ENCODE peak calls at places on chromosomes 12 and 14, in five cellular contexts. One of them, this sample, is unnamed.

GRCh38 chr12:105418232-105418631 is 87.7 kb downstream of the C12orf75 start:
- DNase-seq in T-helper 9 cell: no peak
- DNase-seq in stomach: no peak
- DNase-seq in GDM1: no peak
- DNase-seq in Peyer's patch: no peak
- DNase-seq in this sample: peak; percentile 87

GRCh38 chr12:27193854-27194544 is 50.1 kb upstream of the STK38L start:
- DNase-seq in T-helper 9 cell: no peak
- DNase-seq in stomach: no peak
- DNase-seq in GDM1: no peak
- DNase-seq in Peyer's patch: no peak
- DNase-seq in this sample: peak; percentile 64

GRCh38 chr12:116670859-116671258 is 67.0 kb downstream of the SPRING1 start:
- DNase-seq in T-helper 9 cell: no peak
- DNase-seq in stomach: no peak
- DNase-seq in GDM1: no peak
- DNase-seq in Peyer's patch: no peak
- DNase-seq in this sample: no peak

GRCh38 chr12:109310247-109311125 is 1.4 kb upstream of the FOXN4 start:
- DNase-seq in T-helper 9 cell: no peak
- DNase-seq in stomach: no peak
- DNase-seq in GDM1: no peak
- DNase-seq in Peyer's patch: no peak
- DNase-seq in this sample: no peak

GRCh38 chr14:61561657-61562276 is 133.5 kb upstream of the HIF1A start:
- DNase-seq in T-helper 9 cell: no peak
- DNase-seq in stomach: peak; percentile 84
- DNase-seq in GDM1: no peak
- DNase-seq in Peyer's patch: peak; percentile 79
- DNase-seq in this sample: peak; percentile 97

GRCh38 chr14:88895116-88895515 is 70.7 kb downstream of the TTC8 start:
- DNase-seq in T-helper 9 cell: no peak
- DNase-seq in stomach: no peak
- DNase-seq in GDM1: no peak
- DNase-seq in Peyer's patch: no peak
- DNase-seq in this sample: peak; percentile 9

GRCh38 chr12:127785535-127785934 is 481.4 kb upstream of the TMEM132C start:
- DNase-seq in T-helper 9 cell: no peak
- DNase-seq in stomach: no peak
- DNase-seq in GDM1: no peak
- DNase-seq in Peyer's patch: no peak
- DNase-seq in this sample: peak; percentile 69

GRCh38 chr12:122878780-122879612 is 16.9 kb downstream of the VPS37B start:
- DNase-seq in T-helper 9 cell: no peak
- DNase-seq in stomach: peak; percentile 24
- DNase-seq in GDM1: no peak
- DNase-seq in Peyer's patch: peak; percentile 47
- DNase-seq in this sample: no peak

GRCh38 chr12:5096241-5096880 is 52.7 kb downstream of the KCNA5 start:
- DNase-seq in T-helper 9 cell: no peak
- DNase-seq in stomach: no peak
- DNase-seq in GDM1: no peak
- DNase-seq in Peyer's patch: no peak
- DNase-seq in this sample: no peak

GRCh38 chr12:45878630-45879255 is 111.6 kb downstream of the SCAF11 start:
- DNase-seq in T-helper 9 cell: no peak
- DNase-seq in stomach: no peak
- DNase-seq in GDM1: no peak
- DNase-seq in Peyer's patch: no peak
- DNase-seq in this sample: no peak

GRCh38 chr12:113899844-113900471 is 66.2 kb downstream of the RBM19 start:
- DNase-seq in T-helper 9 cell: no peak
- DNase-seq in stomach: no peak
- DNase-seq in GDM1: no peak
- DNase-seq in Peyer's patch: no peak
- DNase-seq in this sample: no peak

This sample was measured in GM04504.